ENCODE peak calls at places on chromosome 18, in eight cellular contexts. One of them, this sample, is unnamed.
A peak's percentile ranks its signal among the peaks of the same experiment; 100 is the strongest.

GRCh38 chr18:75429975-75430374 is 2.5 kb upstream of the SMIM21 start:
- DNase-seq in IMR-90: no peak
- DNase-seq in HFF-Myc: no peak
- DNase-seq in B cell: no peak
- DNase-seq in GM20000: no peak
- DNase-seq in epithelial cell of esophagus: no peak
- DNase-seq in CD4-positive, alpha-beta T cell: no peak
- DNase-seq in coronary artery: no peak
- DNase-seq in this sample: no peak

GRCh38 chr18:13019301-13019700 is 28.1 kb downstream of the CEP192 start:
- DNase-seq in IMR-90: peak; percentile 49
- DNase-seq in HFF-Myc: no peak
- DNase-seq in B cell: no peak
- DNase-seq in GM20000: peak; percentile 24
- DNase-seq in epithelial cell of esophagus: peak; percentile 90
- DNase-seq in CD4-positive, alpha-beta T cell: no peak
- DNase-seq in coronary artery: no peak
- DNase-seq in this sample: peak; percentile 31

GRCh38 chr18:55321268-55322175 is 266.5 kb downstream of the TCF4 start:
- DNase-seq in IMR-90: peak; percentile 89
- DNase-seq in HFF-Myc: peak; percentile 83
- DNase-seq in B cell: peak; percentile 89
- DNase-seq in GM20000: peak; percentile 60
- DNase-seq in epithelial cell of esophagus: peak; percentile 87
- DNase-seq in CD4-positive, alpha-beta T cell: no peak
- DNase-seq in coronary artery: peak; percentile 90
- DNase-seq in this sample: peak; percentile 75

GRCh38 chr18:63161032-63161727 is 158.4 kb downstream of the BCL2 start:
- DNase-seq in IMR-90: no peak
- DNase-seq in HFF-Myc: no peak
- DNase-seq in B cell: peak; percentile 74
- DNase-seq in GM20000: peak; percentile 61
- DNase-seq in epithelial cell of esophagus: no peak
- DNase-seq in CD4-positive, alpha-beta T cell: no peak
- DNase-seq in coronary artery: no peak
- DNase-seq in this sample: no peak

GRCh38 chr18:3720818-3721545 is 271.0 kb downstream of the TGIF1 start:
- DNase-seq in IMR-90: no peak
- DNase-seq in HFF-Myc: no peak
- DNase-seq in B cell: no peak
- DNase-seq in GM20000: no peak
- DNase-seq in epithelial cell of esophagus: peak; percentile 31
- DNase-seq in CD4-positive, alpha-beta T cell: no peak
- DNase-seq in coronary artery: no peak
- DNase-seq in this sample: no peak

GRCh38 chr18:13269599-13270011 is 51.0 kb downstream of the LDLRAD4 start:
- DNase-seq in IMR-90: no peak
- DNase-seq in HFF-Myc: no peak
- DNase-seq in B cell: no peak
- DNase-seq in GM20000: no peak
- DNase-seq in epithelial cell of esophagus: no peak
- DNase-seq in CD4-positive, alpha-beta T cell: no peak
- DNase-seq in coronary artery: peak; percentile 81
- DNase-seq in this sample: no peak

GRCh38 chr18:51520676-51521180 is 323.2 kb upstream of the MEX3C start:
- DNase-seq in IMR-90: no peak
- DNase-seq in HFF-Myc: no peak
- DNase-seq in B cell: no peak
- DNase-seq in GM20000: no peak
- DNase-seq in epithelial cell of esophagus: no peak
- DNase-seq in CD4-positive, alpha-beta T cell: no peak
- DNase-seq in coronary artery: no peak
- DNase-seq in this sample: no peak

GRCh38 chr18:67001052-67001451 is 397.2 kb upstream of the CDH19 start:
- DNase-seq in IMR-90: no peak
- DNase-seq in HFF-Myc: no peak
- DNase-seq in B cell: no peak
- DNase-seq in GM20000: no peak
- DNase-seq in epithelial cell of esophagus: no peak
- DNase-seq in CD4-positive, alpha-beta T cell: no peak
- DNase-seq in coronary artery: no peak
- DNase-seq in this sample: no peak

GRCh38 chr18:74976331-74976909 is 232.5 kb downstream of the PTGR3 start:
- DNase-seq in IMR-90: no peak
- DNase-seq in HFF-Myc: no peak
- DNase-seq in B cell: no peak
- DNase-seq in GM20000: no peak
- DNase-seq in epithelial cell of esophagus: no peak
- DNase-seq in CD4-positive, alpha-beta T cell: no peak
- DNase-seq in coronary artery: no peak
- DNase-seq in this sample: no peak

GRCh38 chr18:3333056-3333720 is 71.3 kb downstream of the MYL12B start:
- DNase-seq in IMR-90: peak; percentile 53
- DNase-seq in HFF-Myc: no peak
- DNase-seq in B cell: no peak
- DNase-seq in GM20000: no peak
- DNase-seq in epithelial cell of esophagus: no peak
- DNase-seq in CD4-positive, alpha-beta T cell: no peak
- DNase-seq in coronary artery: no peak
- DNase-seq in this sample: no peak

GRCh38 chr18:42719221-42719620 is 396.3 kb downstream of the RIT2 start:
- DNase-seq in IMR-90: no peak
- DNase-seq in HFF-Myc: no peak
- DNase-seq in B cell: no peak
- DNase-seq in GM20000: no peak
- DNase-seq in epithelial cell of esophagus: peak; percentile 1
- DNase-seq in CD4-positive, alpha-beta T cell: no peak
- DNase-seq in coronary artery: no peak
- DNase-seq in this sample: peak; percentile 4

GRCh38 chr18:23503038-23503966 is at the start of gene RMC1:
- DNase-seq in IMR-90: peak; percentile 90
- DNase-seq in HFF-Myc: peak; percentile 52
- DNase-seq in B cell: peak; percentile 100
- DNase-seq in GM20000: peak; percentile 97
- DNase-seq in epithelial cell of esophagus: peak; percentile 96
- DNase-seq in CD4-positive, alpha-beta T cell: peak; percentile 98
- DNase-seq in coronary artery: peak; percentile 96
- DNase-seq in this sample: peak; percentile 91
- TF ChIP-seq CTCF in IMR-90: peak; percentile 6
- TF ChIP-seq CTCF in HFF-Myc: no peak
- TF ChIP-seq CTCF in B cell: peak; percentile 18
- TF ChIP-seq CTCF in GM20000: no peak
- TF ChIP-seq CTCF in epithelial cell of esophagus: peak; percentile 17
- TF ChIP-seq CTCF in CD4-positive, alpha-beta T cell: no peak
- TF ChIP-seq CTCF in coronary artery: no peak
- TF ChIP-seq CTCF in this sample: no peak

GRCh38 chr18:52670903-52671302 is 330.9 kb downstream of the DCC start:
- DNase-seq in IMR-90: peak; percentile 5
- DNase-seq in HFF-Myc: no peak
- DNase-seq in B cell: no peak
- DNase-seq in GM20000: peak; percentile 6
- DNase-seq in epithelial cell of esophagus: peak; percentile 7
- DNase-seq in CD4-positive, alpha-beta T cell: no peak
- DNase-seq in coronary artery: no peak
- DNase-seq in this sample: peak; percentile 7
- TF ChIP-seq CTCF in IMR-90: peak; percentile 31
- TF ChIP-seq CTCF in HFF-Myc: no peak
- TF ChIP-seq CTCF in B cell: no peak
- TF ChIP-seq CTCF in GM20000: no peak
- TF ChIP-seq CTCF in epithelial cell of esophagus: peak; percentile 19
- TF ChIP-seq CTCF in CD4-positive, alpha-beta T cell: no peak
- TF ChIP-seq CTCF in coronary artery: no peak
- TF ChIP-seq CTCF in this sample: no peak

DNA sequence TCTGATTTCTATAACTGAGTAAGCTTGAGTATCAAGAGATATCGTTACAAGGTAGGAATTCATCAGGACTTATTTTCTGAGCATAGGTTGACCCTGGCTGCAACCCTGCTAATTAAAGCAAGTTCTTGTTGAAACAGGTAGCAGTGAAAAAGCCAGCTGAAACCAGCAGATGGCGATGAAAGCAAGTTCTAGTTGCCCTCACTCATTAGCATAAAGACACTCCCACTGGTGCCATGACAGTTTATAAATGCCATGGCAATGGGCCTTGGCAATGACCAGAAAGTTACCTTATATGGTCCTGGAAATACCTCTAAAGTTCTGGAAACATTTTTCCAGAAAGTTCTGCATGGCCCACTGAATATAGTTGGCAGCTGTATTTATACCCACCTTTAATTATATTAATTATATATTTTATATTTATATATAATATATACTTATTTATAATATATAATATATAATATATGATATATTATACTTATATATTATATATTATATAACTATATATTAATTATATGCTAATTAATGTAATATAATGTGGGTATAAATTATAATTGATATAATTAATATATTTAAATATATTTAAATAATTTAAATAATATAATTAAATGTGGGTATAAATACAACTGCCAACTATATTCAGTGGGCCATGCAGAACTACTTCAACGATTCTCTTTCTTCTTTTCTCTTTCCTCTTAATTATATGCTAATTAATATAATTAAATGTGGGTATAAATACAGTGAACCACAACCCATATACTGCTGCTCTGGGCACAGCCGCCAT is 188.0 kb downstream of the CDH7 start:
- DNase-seq in IMR-90: no peak
- DNase-seq in HFF-Myc: peak; percentile 0
- DNase-seq in B cell: no peak
- DNase-seq in GM20000: no peak
- DNase-seq in epithelial cell of esophagus: peak; percentile 79
- DNase-seq in CD4-positive, alpha-beta T cell: no peak
- DNase-seq in coronary artery: no peak
- DNase-seq in this sample: peak; percentile 65
- TF ChIP-seq CTCF in IMR-90: no peak
- TF ChIP-seq CTCF in HFF-Myc: no peak
- TF ChIP-seq CTCF in B cell: no peak
- TF ChIP-seq CTCF in GM20000: no peak
- TF ChIP-seq CTCF in epithelial cell of esophagus: peak; percentile 72
- TF ChIP-seq CTCF in CD4-positive, alpha-beta T cell: no peak
- TF ChIP-seq CTCF in coronary artery: no peak
- TF ChIP-seq CTCF in this sample: peak; percentile 33

GRCh38 chr18:57859314-57859713 is 56.2 kb upstream of the ATP8B1 start:
- DNase-seq in IMR-90: no peak
- DNase-seq in HFF-Myc: no peak
- DNase-seq in B cell: no peak
- DNase-seq in GM20000: peak; percentile 14
- DNase-seq in epithelial cell of esophagus: peak; percentile 64
- DNase-seq in CD4-positive, alpha-beta T cell: no peak
- DNase-seq in coronary artery: no peak
- DNase-seq in this sample: peak; percentile 56
- TF ChIP-seq CTCF in IMR-90: peak; percentile 23
- TF ChIP-seq CTCF in HFF-Myc: peak; percentile 45
- TF ChIP-seq CTCF in B cell: peak; percentile 32
- TF ChIP-seq CTCF in GM20000: peak; percentile 53
- TF ChIP-seq CTCF in epithelial cell of esophagus: peak; percentile 72
- TF ChIP-seq CTCF in CD4-positive, alpha-beta T cell: no peak
- TF ChIP-seq CTCF in coronary artery: no peak
- TF ChIP-seq CTCF in this sample: peak; percentile 41

GRCh38 chr18:48904847-48905394 is 45.8 kb downstream of the SMAD7 start:
- DNase-seq in IMR-90: no peak
- DNase-seq in HFF-Myc: no peak
- DNase-seq in B cell: no peak
- DNase-seq in GM20000: no peak
- DNase-seq in epithelial cell of esophagus: no peak
- DNase-seq in CD4-positive, alpha-beta T cell: no peak
- DNase-seq in coronary artery: no peak
- DNase-seq in this sample: no peak
- TF ChIP-seq CTCF in IMR-90: no peak
- TF ChIP-seq CTCF in HFF-Myc: no peak
- TF ChIP-seq CTCF in B cell: no peak
- TF ChIP-seq CTCF in GM20000: no peak
- TF ChIP-seq CTCF in epithelial cell of esophagus: no peak
- TF ChIP-seq CTCF in CD4-positive, alpha-beta T cell: no peak
- TF ChIP-seq CTCF in coronary artery: no peak
- TF ChIP-seq CTCF in this sample: no peak

GRCh38 chr18:47284691-47285370 is 33.4 kb upstream of the SKOR2 start:
- DNase-seq in IMR-90: no peak
- DNase-seq in HFF-Myc: no peak
- DNase-seq in B cell: no peak
- DNase-seq in GM20000: no peak
- DNase-seq in epithelial cell of esophagus: no peak
- DNase-seq in CD4-positive, alpha-beta T cell: no peak
- DNase-seq in coronary artery: no peak
- DNase-seq in this sample: no peak

GRCh38 chr18:47285456-47285855 is 34.0 kb upstream of the SKOR2 start:
- DNase-seq in IMR-90: no peak
- DNase-seq in HFF-Myc: no peak
- DNase-seq in B cell: no peak
- DNase-seq in GM20000: no peak
- DNase-seq in epithelial cell of esophagus: no peak
- DNase-seq in CD4-positive, alpha-beta T cell: no peak
- DNase-seq in coronary artery: no peak
- DNase-seq in this sample: no peak

GRCh38 chr18:47286776-47287410 is 35.4 kb upstream of the SKOR2 start:
- DNase-seq in IMR-90: no peak
- DNase-seq in HFF-Myc: no peak
- DNase-seq in B cell: no peak
- DNase-seq in GM20000: no peak
- DNase-seq in epithelial cell of esophagus: no peak
- DNase-seq in CD4-positive, alpha-beta T cell: no peak
- DNase-seq in coronary artery: no peak
- DNase-seq in this sample: no peak

GRCh38 chr18:47280121-47280520 is 28.7 kb upstream of the SKOR2 start:
- DNase-seq in IMR-90: no peak
- DNase-seq in HFF-Myc: no peak
- DNase-seq in B cell: no peak
- DNase-seq in GM20000: no peak
- DNase-seq in epithelial cell of esophagus: no peak
- DNase-seq in CD4-positive, alpha-beta T cell: no peak
- DNase-seq in coronary artery: no peak
- DNase-seq in this sample: no peak

GRCh38 chr18:47283476-47283875 is 32.0 kb upstream of the SKOR2 start:
- DNase-seq in IMR-90: peak; percentile 33
- DNase-seq in HFF-Myc: peak; percentile 7
- DNase-seq in B cell: no peak
- DNase-seq in GM20000: no peak
- DNase-seq in epithelial cell of esophagus: peak; percentile 24
- DNase-seq in CD4-positive, alpha-beta T cell: no peak
- DNase-seq in coronary artery: no peak
- DNase-seq in this sample: peak; percentile 63
- TF ChIP-seq CTCF in IMR-90: peak; percentile 53
- TF ChIP-seq CTCF in HFF-Myc: peak; percentile 53
- TF ChIP-seq CTCF in B cell: no peak
- TF ChIP-seq CTCF in GM20000: peak; percentile 21
- TF ChIP-seq CTCF in epithelial cell of esophagus: peak; percentile 30
- TF ChIP-seq CTCF in CD4-positive, alpha-beta T cell: peak; percentile 16
- TF ChIP-seq CTCF in coronary artery: no peak
- TF ChIP-seq CTCF in this sample: peak; percentile 36

This sample was measured in MCF 10A.